ENCODE peak calls at places on chromosome 17, in five cellular contexts. N is MCF 10A; U is GM12865; L is stimulated activated CD8-positive, alpha-beta memory T cell treated with anti-CD3 and anti-CD28 coated beads, Interleukin-7, amount 100 ng/mL, for 24 hours; O is NCI-H69. H is an unnamed sample.

GRCh38 chr17:44223574-44224046 is 4.1 kb upstream of the UBTF start:
- DNase-seq in U (no peak), N (peak; percentile 96), L (no peak), O (no peak), H (peak; percentile 28)

GRCh38 chr17:75689441-75689873 is 22.3 kb downstream of the SAP30BP start:
- DNase-seq in O (no peak), U (peak; percentile 87), N (peak; percentile 94), L (no peak), H (peak; percentile 99)

GRCh38 chr17:12282056-12282455 is 261.4 kb downstream of the MAP2K4 start:
- DNase-seq in U (no peak), O (no peak), L (no peak), N (no peak), H (peak; percentile 36)

GRCh38 chr17:253091-253846 is 71.8 kb upstream of the DOC2B start:
- DNase-seq in L (no peak), N (no peak), O (no peak), U (no peak), H (no peak)

GRCh38 chr17:28347261-28347891 is 10.0 kb downstream of the POLDIP2 start:
- DNase-seq in L (no peak), N (peak; percentile 91), U (no peak), O (no peak), H (peak; percentile 92)

GRCh38 chr17:78128616-78129384 is at the start of gene TMC6:
- DNase-seq in N (peak; percentile 56), L (no peak), U (peak; percentile 89), O (peak; percentile 88), H (no peak)

GRCh38 chr17:2435852-2436251 is 35.0 kb upstream of the MNT start:
- DNase-seq in N (no peak), L (no peak), U (no peak), O (peak; percentile 7), H (no peak)

GRCh38 chr17:2724783-2725164 is 13.2 kb upstream of the CLUH start:
- DNase-seq in L (no peak), U (peak; percentile 53), N (no peak), O (peak; percentile 75), H (peak; percentile 43)

GRCh38 chr17:3479988-3480387 is 4.2 kb downstream of the ASPA start:
- DNase-seq in L (no peak), U (no peak), O (no peak), N (no peak), H (no peak)

GRCh38 chr17:40363480-40363838 is 1.1 kb downstream of the GJD3 start:
- DNase-seq in N (no peak), L (no peak), O (peak; percentile 49), U (no peak), H (no peak)

GRCh38 chr17:7258731-7259554 is 3.3 kb downstream of the CLDN7 start:
- DNase-seq in U (no peak), L (no peak), O (no peak), N (peak; percentile 96), H (peak; percentile 91)

GRCh38 chr17:18860161-18860972 is 2.4 kb downstream of the PRPSAP2 start:
- DNase-seq in N (no peak), U (peak; percentile 91), L (no peak), O (no peak), H (peak; percentile 54)

GRCh38 chr17:32486091-32486700 is 597 bp upstream of the CDK5R1 start:
- DNase-seq in N (peak; percentile 75), L (peak; percentile 41), U (peak; percentile 81), O (peak; percentile 98), H (peak; percentile 49)

GRCh38 chr17:38509772-38510423 is 81.6 kb downstream of the ARHGAP23 start:
- DNase-seq in N (no peak), L (no peak), O (no peak), U (no peak), H (no peak)

GRCh38 chr17:83179378-83179777 is 100.0 kb downstream of the METRNL start:
- DNase-seq in O (no peak), U (no peak), N (no peak), L (no peak), H (no peak)

GRCh38 chr17:1467898-1468492 is 12.0 kb upstream of the CRK start:
- DNase-seq in N (no peak), O (no peak), L (no peak), U (no peak), H (no peak)

GRCh38 chr17:29109477-29110371 is 66.8 kb downstream of the PIPOX start:
- DNase-seq in L (no peak), N (no peak), U (no peak), O (peak; percentile 31), H (no peak)

GRCh38 chr17:80270836-80271235 is 10.2 kb downstream of the RNF213 start:
- DNase-seq in L (no peak), U (peak; percentile 46), O (no peak), N (peak; percentile 58), H (no peak)

GRCh38 chr17:48219605-48220004 is 112.0 kb downstream of the SNX11 start:
- DNase-seq in L (no peak), O (peak; percentile 66), N (no peak), U (no peak), H (no peak)

GRCh38 chr17:48100591-48101011 is 677 bp downstream of the CBX1 start:
- DNase-seq in L (no peak), N (peak; percentile 77), O (peak; percentile 82), U (no peak), H (peak; percentile 55)

GRCh38 chr17:6787081-6787693 is 11.2 kb downstream of the FBXO39 start:
- DNase-seq in L (no peak), N (no peak), O (no peak), U (no peak), H (peak; percentile 74)

GRCh38 chr17:49635121-49635520 is 42.8 kb downstream of the SPOP start:
- DNase-seq in N (no peak), O (no peak), U (no peak), L (no peak), H (no peak)